ENCODE peak calls at places on chromosomes 7 and 10, in seven cellular contexts. Z is GM23248; T is AG04449; H is ovary; I is CD8-positive, alpha-beta memory T cell; A is right cardiac atrium; Y is astrocyte of the spinal cord. W is an unnamed sample.

GRCh38 chr7:482521-483083 is 37.0 kb downstream of the PDGFA start:
- DNase-seq in I (no peak), T (no peak), Y (no peak), A (no peak), Z (no peak), H (no peak), W (no peak)

GRCh38 chr7:16409777-16410176 is 11.6 kb downstream of the CRPPA start:
- DNase-seq in Z (no peak), I (no peak), A (no peak), T (no peak), Y (no peak), H (no peak), W (no peak)

GRCh38 chr10:6088721-6089333 is at the start of gene RBM17:
- DNase-seq in H (peak; percentile 97), Y (peak; percentile 98), Z (peak; percentile 93), A (peak; percentile 96), T (peak; percentile 77), I (peak; percentile 98), W (peak; percentile 87)

GRCh38 chr7:149716007-149716931 is 57.1 kb downstream of the ZNF467 start:
- DNase-seq in I (no peak), A (no peak), Z (peak; percentile 49), Y (peak; percentile 7), H (no peak), T (no peak), W (no peak)

GRCh38 chr10:119333146-119333792 is 125.9 kb downstream of the GRK5 start:
- DNase-seq in T (no peak), H (no peak), Y (peak; percentile 61), Z (peak; percentile 41), I (no peak), A (no peak), W (no peak)

GRCh38 chr7:41885078-41885477 is 182.2 kb upstream of the INHBA start:
- DNase-seq in Z (peak; percentile 62), H (no peak), I (no peak), A (no peak), Y (peak; percentile 48), T (no peak), W (no peak)

GRCh38 chr10:126017961-126018560 is 121.7 kb downstream of the FANK1 start:
- DNase-seq in I (no peak), T (no peak), A (no peak), H (no peak), Y (peak; percentile 10), Z (peak; percentile 22), W (no peak)

GRCh38 chr10:88668465-88668864 is 4.2 kb downstream of the LIPF start:
- DNase-seq in I (no peak), Y (no peak), A (no peak), Z (no peak), T (no peak), H (no peak), W (no peak)

GRCh38 chr7:17434841-17435692 is 136.6 kb downstream of the AHR start:
- DNase-seq in Z (no peak), A (no peak), T (no peak), I (no peak), Y (no peak), H (no peak), W (no peak)

GRCh38 chr7:142646274-142646895 is 102.9 kb upstream of the PRSS1 start:
- DNase-seq in H (no peak), Z (no peak), I (no peak), Y (no peak), T (no peak), A (no peak), W (no peak)

GRCh38 chr7:128176696-128177095 is 64.4 kb upstream of the LEP start:
- DNase-seq in Y (no peak), Z (peak; percentile 19), H (no peak), T (no peak), A (no peak), I (no peak), W (no peak)

GRCh38 chr7:91424372-91424771 is 160.1 kb downstream of the FZD1 start:
- DNase-seq in Z (no peak), T (no peak), H (peak; percentile 15), A (no peak), Y (no peak), I (no peak), W (no peak)

GRCh38 chr7:140645166-140645565 is 4.6 kb upstream of the DENND2A start:
- DNase-seq in A (no peak), Y (no peak), T (no peak), H (peak; percentile 19), Z (no peak), I (no peak), W (no peak)

GRCh38 chr7:83467493-83467892 is 181.4 kb downstream of the SEMA3E start:
- DNase-seq in I (no peak), Z (no peak), T (no peak), Y (no peak), A (no peak), H (no peak), W (no peak)

GRCh38 chr7:99167072-99167471 is 23.2 kb upstream of the SMURF1 start:
- DNase-seq in A (no peak), H (no peak), Z (no peak), Y (no peak), T (no peak), I (no peak), W (no peak)

GRCh38 chr10:94006591-94007550 is 13.1 kb downstream of the PLCE1 start:
- DNase-seq in T (no peak), Z (peak; percentile 87), I (no peak), A (no peak), H (no peak), Y (peak; percentile 94), W (peak; percentile 66)

GRCh38 chr10:69240455-69240854 is 20.3 kb downstream of the HKDC1 start:
- DNase-seq in Z (no peak), T (no peak), Y (no peak), H (no peak), A (no peak), I (no peak), W (no peak)

GRCh38 chr7:18505870-18506460 is 10.4 kb downstream of the HDAC9 start:
- DNase-seq in H (no peak), A (no peak), I (no peak), T (peak; percentile 61), Y (peak; percentile 63), Z (peak; percentile 89), W (no peak)

GRCh38 chr10:128540806-128541739 is 414.9 kb upstream of the MKI67 start:
- DNase-seq in I (no peak), H (no peak), Y (no peak), T (no peak), Z (no peak), A (peak; percentile 21), W (no peak)

GRCh38 chr7:92802398-92802797 is 34.0 kb downstream of the CDK6 start:
- DNase-seq in A (no peak), I (no peak), Z (no peak), H (no peak), Y (no peak), T (no peak), W (no peak)

GRCh38 chr7:11343818-11344413 is 370.2 kb downstream of the PHF14 start:
- DNase-seq in H (no peak), A (no peak), Z (peak; percentile 61), Y (peak; percentile 55), T (no peak), I (no peak), W (no peak)

GRCh38 chr7:44281811-44282600 is 43.4 kb downstream of the CAMK2B start:
- DNase-seq in Y (no peak), H (peak; percentile 10), T (no peak), Z (no peak), I (no peak), A (peak; percentile 10), W (no peak)

GRCh38 chr10:128210215-128211063 is 84.2 kb upstream of the MKI67 start:
- DNase-seq in I (peak; percentile 69), Y (peak; percentile 10), T (no peak), Z (peak; percentile 47), A (peak; percentile 70), H (no peak), W (no peak)

DNA sequence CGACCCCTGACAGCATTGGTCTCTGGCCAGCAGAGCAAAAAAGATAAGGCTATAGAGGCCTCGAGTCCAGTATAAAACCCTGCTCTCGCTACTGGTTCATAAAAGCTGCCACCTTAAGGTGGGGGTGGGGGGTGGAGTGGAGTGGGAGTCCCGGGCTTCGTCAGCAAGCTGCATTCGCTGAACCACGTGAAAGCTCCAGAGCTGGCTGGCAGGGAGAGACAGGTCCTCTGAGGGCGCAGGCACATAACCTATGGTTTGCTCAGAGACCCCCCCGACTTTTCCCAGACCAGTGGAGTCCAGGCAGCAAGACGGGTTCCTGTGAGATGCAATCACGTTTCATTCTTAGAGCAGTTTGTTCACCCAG is 1.4 kb downstream of the KAZALD1 start:
- DNase-seq in H (no peak), Y (no peak), T (no peak), I (no peak), Z (peak; percentile 24), A (no peak), W (no peak)
- H3K4me3 ChIP-seq in H (no peak overlapping the region), Y (peak overlapping the region; percentile 18), T (peak overlapping the region; percentile 96), I (peak overlapping the region; percentile 11), Z (peak overlapping the region; percentile 97), A (peak overlapping the region; percentile 73), W (peak overlapping the region; percentile 85)

DNA sequence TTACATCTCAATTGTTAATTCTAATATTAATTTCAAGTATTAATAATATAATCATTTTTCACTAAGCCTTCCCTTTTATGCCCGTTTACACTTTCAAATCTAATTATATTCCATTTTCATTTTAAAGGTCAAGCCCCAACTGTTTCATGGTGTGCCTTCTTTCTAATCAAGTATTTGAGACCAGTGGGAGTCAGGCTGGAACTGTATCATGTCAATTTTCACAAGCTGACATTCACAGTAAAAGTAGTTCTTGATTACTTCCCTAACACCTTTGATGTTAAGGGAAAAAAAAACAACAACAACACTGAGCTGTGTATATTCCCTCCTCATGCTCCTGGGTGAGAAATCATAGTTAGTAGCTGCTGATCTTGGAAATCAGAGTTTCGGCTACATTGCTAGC is 38.1 kb downstream of the SFTPD start:
- DNase-seq in H (no peak), Y (no peak), T (no peak), A (no peak), Z (no peak), I (no peak), W (no peak)
- H3K4me3 ChIP-seq in H (no peak overlapping the region), Y (no peak overlapping the region), T (no peak overlapping the region), A (no peak overlapping the region), Z (no peak overlapping the region), I (no peak overlapping the region), W (no peak overlapping the region)

DNA sequence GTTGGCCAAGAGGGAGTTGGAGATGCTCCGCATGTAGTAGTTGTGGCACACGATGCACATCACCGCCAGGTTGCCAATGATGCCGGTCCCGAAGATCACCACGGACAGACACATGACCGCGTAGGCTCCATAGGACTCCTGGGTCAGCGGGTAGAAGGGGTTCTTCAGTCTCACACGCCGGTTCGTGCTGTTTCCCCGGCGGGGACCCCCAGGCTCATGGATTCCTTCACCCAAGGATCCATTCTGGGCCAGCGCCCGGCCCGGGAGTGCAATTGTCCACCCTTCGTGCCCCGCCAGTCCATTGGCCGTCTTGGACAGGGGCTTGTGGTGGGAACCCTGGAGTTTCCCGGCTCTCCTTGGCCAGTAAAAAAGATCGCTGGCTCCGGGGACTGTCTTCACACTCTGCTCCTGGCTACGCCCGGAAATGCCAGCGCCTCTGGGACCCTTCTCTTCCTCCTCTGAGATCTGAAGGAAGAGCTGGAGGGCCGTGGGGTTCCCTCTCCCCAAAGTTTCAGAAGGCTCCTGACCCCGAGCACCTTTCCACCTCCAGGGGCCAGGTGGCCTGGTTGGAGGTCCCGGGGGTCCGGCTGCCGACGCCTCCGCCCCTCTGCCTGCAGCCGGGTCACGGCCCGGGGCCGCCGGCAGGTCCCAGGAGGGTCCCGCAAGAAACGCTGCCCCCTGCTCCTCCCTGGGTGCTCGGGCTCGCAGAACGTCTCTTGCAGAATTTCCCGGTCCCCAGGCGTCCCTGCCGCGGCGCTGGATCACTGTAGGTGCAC is 1.3 kb downstream of the GPR37 start:
- DNase-seq in H (no peak), Z (no peak), A (no peak), Y (no peak), T (no peak), I (no peak), W (no peak)
- H3K4me3 ChIP-seq in H (peak overlapping the region; percentile 34), Z (no peak overlapping the region), A (peak overlapping the region; percentile 35), Y (peak overlapping the region; percentile 58), T (peak overlapping the region; percentile 46), I (peak overlapping the region; percentile 63), W (peak overlapping the region; percentile 1)

GRCh38 chr7:7569615-7570014 is 2.9 kb downstream of the MIOS start:
- DNase-seq in T (no peak), Z (no peak), A (no peak), Y (no peak), H (no peak), I (no peak), W (no peak)
- H3K4me3 ChIP-seq in T (no peak overlapping the region), Z (no peak overlapping the region), A (no peak overlapping the region), Y (no peak overlapping the region), H (no peak overlapping the region), I (peak overlapping the region; percentile 2), W (peak overlapping the region; percentile 2)

W was measured in skeletal muscle cell.